ENCODE peak calls at places on chromosome 6, in four cellular contexts. P is sigmoid colon, W is A549, F is esophagus squamous epithelium. Y is an unnamed sample.
A peak's percentile ranks its signal among the peaks of the same experiment; 100 is the strongest.

GRCh38 chr6:63307581-63308246 is 12.1 kb downstream of the LGSN start:
- DNase-seq in P (no peak), W (peak; percentile 62), F (no peak), Y (no peak)

GRCh38 chr6:89494131-89494793 is 61.3 kb downstream of the ANKRD6 start:
- DNase-seq in P (no peak), F (no peak), W (no peak), Y (no peak)

GRCh38 chr6:152356016-152356415 is 281.1 kb downstream of the SYNE1 start:
- DNase-seq in W (no peak), F (no peak), P (no peak), Y (no peak)

GRCh38 chr6:38453302-38453701 is 186.4 kb downstream of the BTBD9 start:
- DNase-seq in F (no peak), W (no peak), P (no peak), Y (no peak)

GRCh38 chr6:139133272-139133671 is 1.6 kb upstream of the HECA start:
- DNase-seq in W (no peak), P (no peak), F (no peak), Y (no peak)

GRCh38 chr6:56840467-56841371 is 114.2 kb upstream of the BEND6 start:
- DNase-seq in P (no peak), F (no peak), W (peak; percentile 51), Y (no peak)

GRCh38 chr6:102023977-102024657 is 630.6 kb downstream of the GRIK2 start:
- DNase-seq in W (peak; percentile 3), P (no peak), F (no peak), Y (no peak)

GRCh38 chr6:144578385-144579350 is 293.5 kb downstream of the UTRN start:
- DNase-seq in W (no peak), P (no peak), F (no peak), Y (no peak)

GRCh38 chr6:5471044-5471443 is 209.7 kb downstream of the FARS2 start:
- DNase-seq in F (no peak), W (peak; percentile 31), P (no peak), Y (no peak)

GRCh38 chr6:99276747-99277146 is 72.7 kb downstream of the FAXC start:
- DNase-seq in P (no peak), F (no peak), W (no peak), Y (no peak)

GRCh38 chr6:25930532-25931410 is at the start of gene SLC17A2:
- DNase-seq in W (no peak), P (no peak), F (no peak), Y (no peak)

GRCh38 chr6:17877196-17877889 is 110.1 kb downstream of the KIF13A start:
- DNase-seq in P (no peak), W (peak; percentile 81), F (no peak), Y (no peak)

GRCh38 chr6:27755768-27756167 is 156.4 kb downstream of the OR2B2 start:
- DNase-seq in W (no peak), P (no peak), F (no peak), Y (no peak)

GRCh38 chr6:144413418-144413817 is 128.3 kb downstream of the UTRN start:
- DNase-seq in P (no peak), W (peak; percentile 51), F (no peak), Y (no peak)

GRCh38 chr6:19839237-19839546 is 2.0 kb downstream of the ID4 start:
- DNase-seq in W (no peak), P (no peak), F (no peak), Y (no peak)
- H3K4me3 ChIP-seq in W (peak overlapping the region; percentile 59), P (peak overlapping the region; percentile 61), F (peak overlapping the region; percentile 92), Y (peak overlapping the region; percentile 93)

GRCh38 chr6:106186172-106186571 is 100.0 kb downstream of the PRDM1 start:
- DNase-seq in F (no peak), P (no peak), W (no peak), Y (no peak)
- H3K4me1 ChIP-seq in F (no peaks in the 10 kb centered on the region), P (no peaks in the 10 kb centered on the region), W (peaks cover 26% of the 10 kb centered on the region), Y (no peaks in the 10 kb centered on the region)

GRCh38 chr6:85942844-85943243 is 300.2 kb upstream of the SYNCRIP start:
- DNase-seq in P (no peak), W (no peak), F (no peak), Y (no peak)

GRCh38 chr6:85945454-85946185 is 302.9 kb upstream of the SYNCRIP start:
- DNase-seq in F (no peak), W (no peak), P (no peak), Y (no peak)

DNA sequence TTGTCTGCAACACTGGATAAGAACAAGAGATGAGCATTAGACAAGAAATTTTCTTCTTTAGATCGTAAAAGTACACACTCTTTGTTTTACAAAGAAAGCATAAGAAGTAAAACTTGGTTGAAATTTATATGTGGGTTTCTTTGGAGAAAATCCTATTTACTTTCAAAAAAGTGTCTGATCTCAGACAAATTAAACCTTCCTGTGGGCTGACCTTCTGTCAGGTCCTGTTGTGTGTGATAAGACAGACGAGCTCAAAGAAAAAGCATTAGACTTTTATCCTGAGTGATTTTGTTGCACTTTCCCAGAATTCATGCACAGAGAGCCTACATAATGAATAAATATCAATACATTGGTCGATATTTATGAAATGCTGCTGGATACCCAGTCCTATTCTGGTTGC is 302.1 kb upstream of the SYNCRIP start:
- DNase-seq in W (no peak), F (no peak), P (no peak), Y (no peak)
- H3K27ac ChIP-seq in W (no peak overlapping the region), F (no peak overlapping the region), P (no peak overlapping the region), Y (no peak overlapping the region)

GRCh38 chr6:32847795-32848194 is 3.9 kb upstream of the PSMB8 start:
- DNase-seq in F (no peak), W (no peak), P (peak; percentile 34), Y (no peak)
- H3K4me3 ChIP-seq in F (no peak overlapping the region), W (no peak overlapping the region), P (no peak overlapping the region), Y (no peak overlapping the region)

GRCh38 chr6:159065091-159065490 is 20.3 kb upstream of the TAGAP start:
- DNase-seq in F (no peak), W (no peak), P (no peak), Y (no peak)
- H3K4me1 ChIP-seq in F (no peaks in the 10 kb centered on the region), W (no peaks in the 10 kb centered on the region), P (no peaks in the 10 kb centered on the region), Y (no peaks in the 10 kb centered on the region)

DNA sequence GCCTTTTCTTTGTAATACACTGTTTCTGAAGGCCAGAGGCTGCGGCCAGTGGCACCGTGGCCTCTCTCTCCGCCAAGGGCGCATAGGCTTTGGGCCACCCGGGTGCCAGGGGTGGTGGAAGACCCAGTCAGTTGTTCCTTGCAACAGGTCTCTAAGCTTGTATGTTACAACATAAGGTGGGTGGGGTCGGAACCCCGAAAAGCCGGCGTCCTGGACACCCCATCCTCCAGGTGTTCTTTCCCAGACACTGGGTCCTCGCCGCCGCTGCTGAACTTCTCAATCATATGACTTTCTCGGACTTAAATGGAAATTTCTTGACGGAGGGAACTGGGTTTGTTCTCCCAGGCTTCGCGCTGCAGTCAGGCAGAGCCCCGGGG is 1.0 kb upstream of the KCNQ5 start:
- DNase-seq in P (no peak), W (no peak), F (no peak), Y (no peak)
- H3K27ac ChIP-seq in P (no peak overlapping the region), W (peak overlapping the region; percentile 89), F (no peak overlapping the region), Y (no peak overlapping the region)

GRCh38 chr6:42367353-42368011 is 84.2 kb downstream of the TRERF1 start:
- DNase-seq in F (no peak), P (no peak), W (no peak), Y (no peak)

GRCh38 chr6:42366011-42366705 is 85.6 kb downstream of the TRERF1 start:
- DNase-seq in W (no peak), F (no peak), P (no peak), Y (no peak)

GRCh38 chr6:42365021-42365420 is 86.7 kb downstream of the TRERF1 start:
- DNase-seq in F (no peak), W (no peak), P (no peak), Y (no peak)

GRCh38 chr6:42368156-42368555 is 83.6 kb downstream of the TRERF1 start:
- DNase-seq in P (no peak), F (no peak), W (no peak), Y (no peak)

GRCh38 chr6:42366999-42367352 is 84.8 kb downstream of the TRERF1 start:
- DNase-seq in W (no peak), P (no peak), F (no peak), Y (no peak)
- H3K4me3 ChIP-seq in W (no peak overlapping the region), P (no peak overlapping the region), F (no peak overlapping the region), Y (no peak overlapping the region)

DNA sequence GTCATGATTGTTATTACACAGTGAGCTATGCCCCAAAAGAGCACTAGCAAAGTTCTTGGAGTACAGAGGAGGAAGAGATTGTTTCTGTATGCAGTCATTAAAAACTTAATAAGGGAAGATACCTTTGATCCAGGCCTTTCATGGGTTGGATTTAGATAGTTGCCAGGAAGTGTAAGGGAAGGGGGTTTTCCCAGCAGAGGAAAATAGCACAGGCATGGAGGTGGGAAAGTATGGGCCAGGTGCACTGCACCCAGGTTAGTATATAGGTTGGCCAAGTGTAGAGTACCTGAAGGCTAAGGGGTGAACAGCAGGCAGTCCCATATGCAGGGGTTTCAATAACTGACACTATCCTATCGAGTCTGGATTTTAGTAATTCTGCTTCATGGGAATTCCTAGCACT is 101.4 kb downstream of the SOBP start:
- DNase-seq in P (no peak), W (no peak), F (no peak), Y (no peak)
- H3K4me1 ChIP-seq in P (no peaks in the 10 kb centered on the region), W (no peaks in the 10 kb centered on the region), F (no peaks in the 10 kb centered on the region), Y (no peaks in the 10 kb centered on the region)

GRCh38 chr6:37210313-37210898 is 40.5 kb downstream of the PIM1 start:
- DNase-seq in P (peak; percentile 85), F (no peak), W (peak; percentile 77), Y (peak; percentile 67)
- H3K27ac ChIP-seq in P (no peak overlapping the region), F (no peak overlapping the region), W (peak overlapping the region; percentile 51), Y (no peak overlapping the region)